ENCODE peak calls at places on chromosomes 5 and 9, in nine cellular contexts. A is psoas muscle; Q is right lobe of liver; H is hepatocyte; R is effector memory CD4-positive, alpha-beta T cell; M is lower lobe of right lung; O is fibroblast of lung; W is CD8-positive, alpha-beta memory T cell; C is aorta. P is an unnamed sample. For H3K4me1, the result is how much of the 10 kb centered on the place peaks cover.

GRCh38 chr5:9545301-9545958 is 445 bp downstream of the SEMA5A start:
- DNase-seq in O (no peak), C (peak), R (no peak), Q (no peak), W (no peak), A (peak), M (peak), H (peak), P (peak)

GRCh38 chr5:148966348-148966747 is 96.5 kb downstream of the SH3TC2 start:
- DNase-seq in C (no peak), H (no peak), R (no peak), A (peak), Q (no peak), M (peak), W (no peak), O (no peak), P (no peak)

GRCh38 chr5:80193421-80193820 is 62.4 kb downstream of the SERINC5 start:
- DNase-seq in Q (no peak), O (no peak), H (no peak), M (no peak), C (no peak), W (no peak), R (no peak), A (no peak), P (no peak)

GRCh38 chr5:40615586-40616193 is 64.0 kb upstream of the PTGER4 start:
- DNase-seq in Q (no peak), A (no peak), H (no peak), M (no peak), R (no peak), O (no peak), C (no peak), W (no peak), P (no peak)

GRCh38 chr9:86097510-86098224 is 1.7 kb downstream of the GOLM1 start:
- DNase-seq in A (no peak), M (no peak), C (no peak), R (no peak), H (no peak), W (no peak), Q (no peak), O (no peak), P (no peak)

GRCh38 chr9:7756088-7756487 is 43.5 kb downstream of the DMAC1 start:
- DNase-seq in W (no peak), Q (no peak), M (no peak), H (no peak), C (no peak), R (no peak), A (no peak), O (no peak), P (no peak)

GRCh38 chr5:22649076-22649475 is 204.1 kb downstream of the CDH12 start:
- DNase-seq in W (no peak), H (no peak), M (no peak), C (no peak), R (no peak), A (no peak), Q (no peak), O (peak), P (peak)

GRCh38 chr5:134122530-134122929 is 8.0 kb downstream of the TCF7 start:
- DNase-seq in R (peak), Q (no peak), H (no peak), W (peak), A (no peak), O (no peak), M (no peak), C (no peak), P (no peak)

GRCh38 chr9:2338770-2339169 is 282.8 kb upstream of the VLDLR start:
- DNase-seq in W (no peak), M (no peak), A (no peak), C (no peak), H (peak), R (no peak), O (no peak), Q (no peak), P (no peak)

GRCh38 chr5:142817031-142817430 is 46.9 kb downstream of the ARHGAP26 start:
- DNase-seq in O (no peak), R (no peak), Q (no peak), M (no peak), C (no peak), A (no peak), H (no peak), W (no peak), P (no peak)

GRCh38 chr5:142095651-142096330 is 12.8 kb upstream of the NDFIP1 start:
- DNase-seq in A (no peak), O (no peak), C (no peak), M (no peak), R (peak), W (peak), H (no peak), Q (no peak), P (no peak)

GRCh38 chr5:72347801-72348305 is 27.7 kb downstream of the PTCD2 start:
- DNase-seq in W (no peak), Q (no peak), H (peak), M (no peak), C (no peak), A (no peak), O (peak), R (no peak), P (no peak)

GRCh38 chr9:21558627-21559401 is 76.7 kb upstream of the IFNE start:
- DNase-seq in O (peak), M (no peak), Q (no peak), C (no peak), R (no peak), W (no peak), A (no peak), H (no peak), P (no peak)

GRCh38 chr9:87800456-87800855 is 74.5 kb downstream of the CTSL start:
- DNase-seq in M (no peak), O (no peak), H (no peak), Q (no peak), W (no peak), C (no peak), A (no peak), R (no peak), P (no peak)

GRCh38 chr9:26723486-26723885 is 169.1 kb downstream of the CAAP1 start:
- DNase-seq in M (no peak), Q (peak), A (peak), R (no peak), W (no peak), H (peak), C (no peak), O (peak), P (peak)

GRCh38 chr9:35718726-35719511 is 13.1 kb downstream of the TLN1 start:
- DNase-seq in W (no peak), C (no peak), Q (no peak), R (no peak), A (no peak), O (no peak), H (no peak), M (no peak), P (no peak)

GRCh38 chr9:83584995-83585394 is 37.9 kb upstream of the IDNK start:
- DNase-seq in O (no peak), A (no peak), M (no peak), C (no peak), W (no peak), H (no peak), Q (no peak), R (no peak), P (no peak)

GRCh38 chr5:54387659-54388232 is 67.8 kb upstream of the HSPB3 start:
- DNase-seq in A (no peak), H (no peak), M (no peak), R (no peak), C (no peak), W (no peak), O (peak), Q (no peak), P (no peak)

GRCh38 chr5:141846031-141846430 is 32.2 kb downstream of the PCDH1 start:
- DNase-seq in A (no peak), H (peak), O (peak), Q (peak), W (no peak), M (no peak), R (no peak), C (no peak), P (no peak)

GRCh38 chr9:107667700-107668099 is 178.1 kb upstream of the KLF4 start:
- DNase-seq in C (no peak), M (no peak), A (peak), H (no peak), O (no peak), R (no peak), Q (no peak), W (no peak), P (no peak)

GRCh38 chr5:126521130-126521529 is 73.9 kb downstream of the ALDH7A1 start:
- DNase-seq in A (no peak), H (no peak), C (no peak), W (no peak), M (no peak), R (no peak), Q (no peak), O (no peak), P (no peak)
- H3K4me1 ChIP-seq in A (under half), H (under half), C (under half), W (under half), M (half or more), R (under half), Q (under half), O (under half), P (under half)

GRCh38 chr5:88825782-88826110 is 57.2 kb downstream of the MEF2C start:
- DNase-seq in Q (no peak), M (no peak), A (no peak), W (no peak), H (peak), R (no peak), O (no peak), C (no peak), P (no peak)

GRCh38 chr5:88824892-88825781 is 57.8 kb downstream of the MEF2C start:
- DNase-seq in O (peak), Q (no peak), W (no peak), H (peak), R (no peak), A (no peak), M (no peak), C (no peak), P (no peak)

GRCh38 chr5:88824141-88824540 is 58.8 kb downstream of the MEF2C start:
- DNase-seq in C (no peak), R (no peak), W (no peak), H (no peak), O (no peak), Q (no peak), M (no peak), A (no peak), P (no peak)

GRCh38 chr5:88821161-88821560 is 61.8 kb downstream of the MEF2C start:
- DNase-seq in M (no peak), O (no peak), A (no peak), H (no peak), C (no peak), Q (no peak), R (no peak), W (no peak), P (no peak)

DNA sequence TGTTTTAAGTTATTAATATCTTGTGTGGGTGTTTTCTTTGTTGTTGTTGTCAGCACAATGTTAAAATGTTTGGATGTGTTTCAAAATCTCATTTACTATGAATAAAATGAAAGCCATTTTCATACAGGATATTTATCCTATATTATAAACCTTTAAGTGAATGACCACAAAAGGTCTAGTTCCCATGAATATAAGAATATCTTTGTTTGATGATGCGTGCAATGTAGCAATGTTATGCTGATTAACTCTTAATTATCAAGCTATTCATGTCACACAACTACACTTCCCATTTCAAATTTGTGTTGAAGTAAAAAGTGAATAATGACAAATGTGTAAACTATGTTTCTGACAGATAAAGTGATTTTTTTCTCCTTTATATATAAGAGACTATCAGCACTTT is 59.8 kb downstream of the MEF2C start:
- DNase-seq in C (no peak), O (no peak), W (no peak), M (no peak), Q (no peak), A (no peak), R (no peak), H (no peak), P (no peak)
- H3K4me1 ChIP-seq in C (under half), O (under half), W (under half), M (under half), Q (under half), A (half or more), R (under half), H (under half), P (under half)

GRCh38 chr5:99030871-99031440 is 102.1 kb upstream of the CHD1 start:
- DNase-seq in A (no peak), H (no peak), C (no peak), W (no peak), M (no peak), R (no peak), O (no peak), Q (no peak), P (no peak)
- H3K4me1 ChIP-seq in A (under half), H (under half), C (under half), W (under half), M (half or more), R (under half), O (under half), Q (under half), P (under half)

DNA sequence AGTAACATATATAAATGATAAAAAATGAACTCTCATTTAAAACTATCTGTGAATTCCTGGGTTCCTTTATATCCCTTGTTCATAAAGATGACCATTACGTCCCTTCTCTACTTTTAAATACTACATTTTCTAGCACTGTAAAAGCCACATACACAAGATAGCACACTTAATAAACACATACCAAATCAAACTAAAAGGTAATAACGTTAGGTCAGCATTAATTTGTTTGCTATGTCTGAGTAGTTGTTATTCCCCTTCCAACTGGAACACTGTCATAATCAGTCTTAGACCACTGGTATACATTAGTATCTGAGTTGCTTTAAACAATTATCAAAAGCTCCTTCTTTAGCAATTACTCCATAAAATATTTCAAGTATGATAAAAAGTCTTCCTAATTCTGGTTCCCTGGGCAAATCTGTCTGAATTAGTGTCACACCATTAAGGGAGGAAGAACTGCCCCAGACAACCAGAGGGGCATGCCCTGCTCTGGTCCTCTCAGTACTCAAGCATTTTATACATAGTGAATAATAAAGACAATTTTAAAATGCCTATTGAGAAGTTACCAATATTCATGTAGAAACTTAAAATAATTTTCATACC is 98.1 kb downstream of the RAPGEF6 start:
- DNase-seq in Q (no peak), H (no peak), W (no peak), R (no peak), A (no peak), O (no peak), C (no peak), M (no peak), P (no peak)
- H3K4me1 ChIP-seq in Q (under half), H (under half), W (half or more), R (under half), A (under half), O (under half), C (under half), M (under half), P (under half)

GRCh38 chr5:177325868-177326381 is 14.2 kb upstream of the MXD3 start:
- DNase-seq in Q (peak), M (peak), O (no peak), W (no peak), C (peak), H (no peak), R (no peak), A (no peak), P (no peak)
- H3K4me1 ChIP-seq in Q (under half), M (under half), O (under half), W (under half), C (under half), H (under half), R (under half), A (under half), P (under half)